ENCODE peak calls at places on chromosomes 13 and 19, in seven cellular contexts. One of them, this sample, is unnamed.

GRCh38 chr19:17333611-17334413 is 843 bp downstream of the ANO8 start:
- DNase-seq in body of pancreas: no peak
- DNase-seq in CD8-positive, alpha-beta memory T cell: peak; percentile 42
- DNase-seq in right cardiac atrium: peak; percentile 27
- DNase-seq in Peyer's patch: no peak
- DNase-seq in tibial nerve: no peak
- DNase-seq in naive thymus-derived CD4-positive, alpha-beta T cell: no peak
- DNase-seq in this sample: no peak

GRCh38 chr19:7575426-7576040 is 20.1 kb upstream of the CAMSAP3 start:
- DNase-seq in body of pancreas: no peak
- DNase-seq in CD8-positive, alpha-beta memory T cell: no peak
- DNase-seq in right cardiac atrium: no peak
- DNase-seq in Peyer's patch: no peak
- DNase-seq in tibial nerve: no peak
- DNase-seq in naive thymus-derived CD4-positive, alpha-beta T cell: no peak
- DNase-seq in this sample: peak; percentile 19

GRCh38 chr19:6186435-6186834 is 51.0 kb downstream of the ACSBG2 start:
- DNase-seq in body of pancreas: no peak
- DNase-seq in CD8-positive, alpha-beta memory T cell: no peak
- DNase-seq in right cardiac atrium: no peak
- DNase-seq in Peyer's patch: no peak
- DNase-seq in tibial nerve: peak; percentile 22
- DNase-seq in naive thymus-derived CD4-positive, alpha-beta T cell: no peak
- DNase-seq in this sample: no peak

GRCh38 chr13:93244141-93244917 is 17.7 kb downstream of the GPC6 start:
- DNase-seq in body of pancreas: no peak
- DNase-seq in CD8-positive, alpha-beta memory T cell: no peak
- DNase-seq in right cardiac atrium: peak; percentile 22
- DNase-seq in Peyer's patch: no peak
- DNase-seq in tibial nerve: no peak
- DNase-seq in naive thymus-derived CD4-positive, alpha-beta T cell: no peak
- DNase-seq in this sample: no peak

GRCh38 chr19:6236310-6237291 is 43.2 kb downstream of the MLLT1 start:
- DNase-seq in body of pancreas: peak; percentile 92
- DNase-seq in CD8-positive, alpha-beta memory T cell: no peak
- DNase-seq in right cardiac atrium: no peak
- DNase-seq in Peyer's patch: peak; percentile 51
- DNase-seq in tibial nerve: no peak
- DNase-seq in naive thymus-derived CD4-positive, alpha-beta T cell: no peak
- DNase-seq in this sample: no peak

GRCh38 chr19:50315773-50316448 is 13.3 kb downstream of the KCNC3 start:
- DNase-seq in body of pancreas: no peak
- DNase-seq in CD8-positive, alpha-beta memory T cell: no peak
- DNase-seq in right cardiac atrium: no peak
- DNase-seq in Peyer's patch: peak; percentile 42
- DNase-seq in tibial nerve: no peak
- DNase-seq in naive thymus-derived CD4-positive, alpha-beta T cell: no peak
- DNase-seq in this sample: peak; percentile 44

GRCh38 chr19:32798201-32798600 is 71.4 kb downstream of the SLC7A9 start:
- DNase-seq in body of pancreas: no peak
- DNase-seq in CD8-positive, alpha-beta memory T cell: no peak
- DNase-seq in right cardiac atrium: no peak
- DNase-seq in Peyer's patch: no peak
- DNase-seq in tibial nerve: no peak
- DNase-seq in naive thymus-derived CD4-positive, alpha-beta T cell: no peak
- DNase-seq in this sample: no peak

GRCh38 chr13:33251131-33251629 is 34.4 kb downstream of the STARD13 start:
- DNase-seq in body of pancreas: no peak
- DNase-seq in CD8-positive, alpha-beta memory T cell: no peak
- DNase-seq in right cardiac atrium: no peak
- DNase-seq in Peyer's patch: no peak
- DNase-seq in tibial nerve: no peak
- DNase-seq in naive thymus-derived CD4-positive, alpha-beta T cell: no peak
- DNase-seq in this sample: peak; percentile 75

GRCh38 chr19:37551123-37551993 is 43.2 kb downstream of the ZNF571 start:
- DNase-seq in body of pancreas: no peak
- DNase-seq in CD8-positive, alpha-beta memory T cell: peak; percentile 44
- DNase-seq in right cardiac atrium: peak; percentile 33
- DNase-seq in Peyer's patch: peak; percentile 64
- DNase-seq in tibial nerve: no peak
- DNase-seq in naive thymus-derived CD4-positive, alpha-beta T cell: peak; percentile 20
- DNase-seq in this sample: peak; percentile 19

GRCh38 chr13:36530050-36530789 is 97.9 kb downstream of the CCNA1 start:
- DNase-seq in body of pancreas: no peak
- DNase-seq in CD8-positive, alpha-beta memory T cell: no peak
- DNase-seq in right cardiac atrium: no peak
- DNase-seq in Peyer's patch: no peak
- DNase-seq in tibial nerve: no peak
- DNase-seq in naive thymus-derived CD4-positive, alpha-beta T cell: no peak
- DNase-seq in this sample: no peak

GRCh38 chr19:34639491-34640085 is 37.4 kb downstream of the SCGB2B2 start:
- DNase-seq in body of pancreas: peak; percentile 73
- DNase-seq in CD8-positive, alpha-beta memory T cell: peak; percentile 45
- DNase-seq in right cardiac atrium: no peak
- DNase-seq in Peyer's patch: no peak
- DNase-seq in tibial nerve: peak; percentile 27
- DNase-seq in naive thymus-derived CD4-positive, alpha-beta T cell: no peak
- DNase-seq in this sample: peak; percentile 93

GRCh38 chr13:105929486-105929885 is 606.0 kb downstream of the EFNB2 start:
- DNase-seq in body of pancreas: no peak
- DNase-seq in CD8-positive, alpha-beta memory T cell: no peak
- DNase-seq in right cardiac atrium: no peak
- DNase-seq in Peyer's patch: no peak
- DNase-seq in tibial nerve: no peak
- DNase-seq in naive thymus-derived CD4-positive, alpha-beta T cell: no peak
- DNase-seq in this sample: no peak

GRCh38 chr19:41299046-41299754 is 10.8 kb upstream of the CCDC97 start:
- DNase-seq in body of pancreas: no peak
- DNase-seq in CD8-positive, alpha-beta memory T cell: peak; percentile 7
- DNase-seq in right cardiac atrium: peak; percentile 60
- DNase-seq in Peyer's patch: peak; percentile 47
- DNase-seq in tibial nerve: peak; percentile 56
- DNase-seq in naive thymus-derived CD4-positive, alpha-beta T cell: no peak
- DNase-seq in this sample: no peak
- H3K4me1 ChIP-seq in body of pancreas: peaks cover 20% of the 10 kb centered on the region
- H3K4me1 ChIP-seq in CD8-positive, alpha-beta memory T cell: peaks cover 85% of the 10 kb centered on the region
- H3K4me1 ChIP-seq in right cardiac atrium: peaks cover 41% of the 10 kb centered on the region
- H3K4me1 ChIP-seq in Peyer's patch: peaks cover 38% of the 10 kb centered on the region
- H3K4me1 ChIP-seq in tibial nerve: peaks cover 52% of the 10 kb centered on the region
- H3K4me1 ChIP-seq in naive thymus-derived CD4-positive, alpha-beta T cell: peaks cover 75% of the 10 kb centered on the region
- H3K4me1 ChIP-seq in this sample: peaks cover 38% of the 10 kb centered on the region

GRCh38 chr19:2207008-2207407 is 29.1 kb downstream of the PLEKHJ1 start:
- DNase-seq in body of pancreas: no peak
- DNase-seq in CD8-positive, alpha-beta memory T cell: no peak
- DNase-seq in right cardiac atrium: no peak
- DNase-seq in Peyer's patch: no peak
- DNase-seq in tibial nerve: no peak
- DNase-seq in naive thymus-derived CD4-positive, alpha-beta T cell: no peak
- DNase-seq in this sample: no peak

GRCh38 chr19:2210206-2210605 is 25.9 kb downstream of the PLEKHJ1 start:
- DNase-seq in body of pancreas: no peak
- DNase-seq in CD8-positive, alpha-beta memory T cell: no peak
- DNase-seq in right cardiac atrium: no peak
- DNase-seq in Peyer's patch: no peak
- DNase-seq in tibial nerve: no peak
- DNase-seq in naive thymus-derived CD4-positive, alpha-beta T cell: no peak
- DNase-seq in this sample: no peak

GRCh38 chr19:2209408-2209807 is 26.7 kb downstream of the PLEKHJ1 start:
- DNase-seq in body of pancreas: no peak
- DNase-seq in CD8-positive, alpha-beta memory T cell: no peak
- DNase-seq in right cardiac atrium: no peak
- DNase-seq in Peyer's patch: no peak
- DNase-seq in tibial nerve: no peak
- DNase-seq in naive thymus-derived CD4-positive, alpha-beta T cell: no peak
- DNase-seq in this sample: no peak

GRCh38 chr19:2208975-2209374 is 27.2 kb downstream of the PLEKHJ1 start:
- DNase-seq in body of pancreas: no peak
- DNase-seq in CD8-positive, alpha-beta memory T cell: no peak
- DNase-seq in right cardiac atrium: no peak
- DNase-seq in Peyer's patch: no peak
- DNase-seq in tibial nerve: no peak
- DNase-seq in naive thymus-derived CD4-positive, alpha-beta T cell: no peak
- DNase-seq in this sample: no peak

GRCh38 chr19:2207991-2208860 is 27.9 kb downstream of the PLEKHJ1 start:
- DNase-seq in body of pancreas: no peak
- DNase-seq in CD8-positive, alpha-beta memory T cell: peak; percentile 10
- DNase-seq in right cardiac atrium: peak; percentile 87
- DNase-seq in Peyer's patch: peak; percentile 78
- DNase-seq in tibial nerve: peak; percentile 65
- DNase-seq in naive thymus-derived CD4-positive, alpha-beta T cell: no peak
- DNase-seq in this sample: peak; percentile 91
- H3K4me3 ChIP-seq in body of pancreas: no peak overlapping the region
- H3K4me3 ChIP-seq in CD8-positive, alpha-beta memory T cell: no peak overlapping the region
- H3K4me3 ChIP-seq in right cardiac atrium: no peak overlapping the region
- H3K4me3 ChIP-seq in Peyer's patch: no peak overlapping the region
- H3K4me3 ChIP-seq in tibial nerve: no peak overlapping the region
- H3K4me3 ChIP-seq in naive thymus-derived CD4-positive, alpha-beta T cell: no peak overlapping the region
- H3K4me3 ChIP-seq in this sample: no peak overlapping the region

GRCh38 chr19:21922276-21922675 is 86.3 kb upstream of the ZNF43 start:
- DNase-seq in body of pancreas: no peak
- DNase-seq in CD8-positive, alpha-beta memory T cell: no peak
- DNase-seq in right cardiac atrium: no peak
- DNase-seq in Peyer's patch: no peak
- DNase-seq in tibial nerve: no peak
- DNase-seq in naive thymus-derived CD4-positive, alpha-beta T cell: no peak
- DNase-seq in this sample: no peak
- H3K9me3 ChIP-seq in body of pancreas: peaks cover 16% of the 10 kb centered on the region
- H3K9me3 ChIP-seq in CD8-positive, alpha-beta memory T cell: no peaks in the 10 kb centered on the region
- H3K9me3 ChIP-seq in right cardiac atrium: peaks cover 2% of the 10 kb centered on the region
- H3K9me3 ChIP-seq in Peyer's patch: no peaks in the 10 kb centered on the region
- H3K9me3 ChIP-seq in tibial nerve: peaks cover 40% of the 10 kb centered on the region
- H3K9me3 ChIP-seq in naive thymus-derived CD4-positive, alpha-beta T cell: no peaks in the 10 kb centered on the region
- H3K9me3 ChIP-seq in this sample: no peaks in the 10 kb centered on the region

GRCh38 chr19:55490478-55491436 is 2.5 kb downstream of the SSC5D start:
- DNase-seq in body of pancreas: no peak
- DNase-seq in CD8-positive, alpha-beta memory T cell: no peak
- DNase-seq in right cardiac atrium: peak; percentile 33
- DNase-seq in Peyer's patch: no peak
- DNase-seq in tibial nerve: no peak
- DNase-seq in naive thymus-derived CD4-positive, alpha-beta T cell: no peak
- DNase-seq in this sample: no peak

GRCh38 chr19:55486971-55487883 is 1.0 kb upstream of the SSC5D start:
- DNase-seq in body of pancreas: no peak
- DNase-seq in CD8-positive, alpha-beta memory T cell: no peak
- DNase-seq in right cardiac atrium: peak; percentile 91
- DNase-seq in Peyer's patch: no peak
- DNase-seq in tibial nerve: peak; percentile 74
- DNase-seq in naive thymus-derived CD4-positive, alpha-beta T cell: no peak
- DNase-seq in this sample: peak; percentile 94

GRCh38 chr19:55487884-55488687 is at the start of gene SSC5D:
- DNase-seq in body of pancreas: no peak
- DNase-seq in CD8-positive, alpha-beta memory T cell: no peak
- DNase-seq in right cardiac atrium: peak; percentile 69
- DNase-seq in Peyer's patch: no peak
- DNase-seq in tibial nerve: no peak
- DNase-seq in naive thymus-derived CD4-positive, alpha-beta T cell: no peak
- DNase-seq in this sample: peak; percentile 55

GRCh38 chr19:55489711-55490477 is 1.7 kb downstream of the SSC5D start:
- DNase-seq in body of pancreas: no peak
- DNase-seq in CD8-positive, alpha-beta memory T cell: no peak
- DNase-seq in right cardiac atrium: peak; percentile 27
- DNase-seq in Peyer's patch: no peak
- DNase-seq in tibial nerve: no peak
- DNase-seq in naive thymus-derived CD4-positive, alpha-beta T cell: no peak
- DNase-seq in this sample: no peak

DNA sequence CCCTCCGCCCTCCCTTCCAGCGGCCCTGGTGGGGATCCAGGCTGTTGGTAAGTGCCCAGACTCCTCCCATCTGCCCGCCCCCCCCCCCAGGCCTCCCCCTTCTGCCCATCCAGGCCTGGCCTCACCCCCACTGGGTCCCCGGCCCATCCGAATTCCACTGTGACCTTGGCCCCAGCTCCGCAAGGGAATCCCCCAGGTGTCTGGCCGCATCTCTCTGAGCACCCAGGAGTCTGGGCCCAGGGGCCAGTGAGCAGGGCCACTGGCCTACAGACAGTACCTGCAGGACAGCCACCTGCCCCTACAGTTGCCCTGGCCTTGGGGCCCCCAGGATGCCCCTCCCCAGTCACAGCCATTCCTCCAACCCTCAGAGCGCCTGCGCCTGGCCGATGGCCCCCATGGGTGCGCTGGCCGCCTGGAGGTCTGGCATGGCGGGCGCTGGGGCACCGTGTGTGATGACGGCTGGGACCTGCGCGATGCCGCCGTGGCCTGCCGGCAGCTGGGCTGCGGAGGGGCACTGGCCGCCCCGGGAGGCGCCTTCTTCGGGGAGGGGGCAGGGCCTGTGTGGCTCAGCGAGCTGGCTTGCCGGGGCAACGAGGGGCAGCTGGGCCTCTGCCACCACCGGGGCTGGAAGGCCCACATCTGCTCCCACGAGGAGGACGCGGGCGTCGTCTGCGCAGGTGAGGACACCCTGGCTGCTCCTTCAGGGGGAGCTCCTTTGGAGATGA is 912 bp downstream of the SSC5D start:
- DNase-seq in body of pancreas: no peak
- DNase-seq in CD8-positive, alpha-beta memory T cell: no peak
- DNase-seq in right cardiac atrium: peak; percentile 29
- DNase-seq in Peyer's patch: no peak
- DNase-seq in tibial nerve: no peak
- DNase-seq in naive thymus-derived CD4-positive, alpha-beta T cell: no peak
- DNase-seq in this sample: no peak
- H3K4me1 ChIP-seq in body of pancreas: peaks cover 37% of the 10 kb centered on the region
- H3K4me1 ChIP-seq in CD8-positive, alpha-beta memory T cell: peaks cover 6% of the 10 kb centered on the region
- H3K4me1 ChIP-seq in right cardiac atrium: peaks cover 3% of the 10 kb centered on the region
- H3K4me1 ChIP-seq in Peyer's patch: peaks cover 9% of the 10 kb centered on the region
- H3K4me1 ChIP-seq in tibial nerve: peaks cover 99% of the 10 kb centered on the region
- H3K4me1 ChIP-seq in naive thymus-derived CD4-positive, alpha-beta T cell: peaks cover 5% of the 10 kb centered on the region
- H3K4me1 ChIP-seq in this sample: peaks cover 37% of the 10 kb centered on the region

DNA sequence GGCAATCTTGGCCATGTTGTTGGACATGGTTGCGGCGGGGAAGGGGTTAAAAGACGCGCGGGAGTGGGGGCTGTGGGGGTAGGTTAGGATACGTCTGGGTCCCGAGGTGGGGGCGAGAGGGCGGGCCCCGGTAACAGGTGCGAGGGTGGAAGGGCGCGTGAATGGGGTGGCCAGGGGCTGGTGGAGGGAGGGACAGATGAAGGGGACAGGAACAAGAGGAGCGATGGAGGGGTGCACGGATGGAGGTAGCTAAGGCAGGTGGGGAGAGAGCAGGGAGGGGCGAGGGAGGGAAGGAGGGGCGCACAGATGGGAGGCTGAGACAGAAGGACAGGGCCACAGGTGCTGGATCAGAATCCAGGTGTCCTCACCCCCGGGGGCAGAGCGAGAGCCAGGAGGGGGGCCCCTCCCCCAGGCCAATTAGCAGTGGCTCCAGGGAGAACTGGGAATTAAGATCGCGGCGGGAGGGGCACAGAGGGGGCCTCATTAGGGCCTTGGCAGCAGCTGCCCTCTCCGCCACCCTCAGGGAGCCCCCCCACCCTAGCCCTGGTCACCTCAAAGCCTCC is 1.3 kb downstream of the GNG8 start:
- DNase-seq in body of pancreas: no peak
- DNase-seq in CD8-positive, alpha-beta memory T cell: no peak
- DNase-seq in right cardiac atrium: no peak
- DNase-seq in Peyer's patch: no peak
- DNase-seq in tibial nerve: no peak
- DNase-seq in naive thymus-derived CD4-positive, alpha-beta T cell: no peak
- DNase-seq in this sample: no peak
- H3K4me3 ChIP-seq in body of pancreas: no peak overlapping the region
- H3K4me3 ChIP-seq in CD8-positive, alpha-beta memory T cell: no peak overlapping the region
- H3K4me3 ChIP-seq in right cardiac atrium: peak overlapping the region; percentile 34
- H3K4me3 ChIP-seq in Peyer's patch: peak overlapping the region; percentile 34
- H3K4me3 ChIP-seq in tibial nerve: peak overlapping the region; percentile 51
- H3K4me3 ChIP-seq in naive thymus-derived CD4-positive, alpha-beta T cell: peak overlapping the region; percentile 40
- H3K4me3 ChIP-seq in this sample: no peak overlapping the region

GRCh38 chr13:112417079-112417478 is 40.9 kb downstream of the SPACA7 start:
- DNase-seq in body of pancreas: no peak
- DNase-seq in CD8-positive, alpha-beta memory T cell: no peak
- DNase-seq in right cardiac atrium: no peak
- DNase-seq in Peyer's patch: no peak
- DNase-seq in tibial nerve: no peak
- DNase-seq in naive thymus-derived CD4-positive, alpha-beta T cell: no peak
- DNase-seq in this sample: no peak

GRCh38 chr13:112416647-112417046 is 40.5 kb downstream of the SPACA7 start:
- DNase-seq in body of pancreas: no peak
- DNase-seq in CD8-positive, alpha-beta memory T cell: no peak
- DNase-seq in right cardiac atrium: no peak
- DNase-seq in Peyer's patch: no peak
- DNase-seq in tibial nerve: no peak
- DNase-seq in naive thymus-derived CD4-positive, alpha-beta T cell: no peak
- DNase-seq in this sample: no peak
- H3K9me3 ChIP-seq in body of pancreas: peaks cover 31% of the 10 kb centered on the region
- H3K9me3 ChIP-seq in CD8-positive, alpha-beta memory T cell: no peaks in the 10 kb centered on the region
- H3K9me3 ChIP-seq in right cardiac atrium: peaks cover 5% of the 10 kb centered on the region
- H3K9me3 ChIP-seq in Peyer's patch: no peaks in the 10 kb centered on the region
- H3K9me3 ChIP-seq in tibial nerve: peaks cover 93% of the 10 kb centered on the region
- H3K9me3 ChIP-seq in naive thymus-derived CD4-positive, alpha-beta T cell: peaks cover 4% of the 10 kb centered on the region
- H3K9me3 ChIP-seq in this sample: peaks cover 5% of the 10 kb centered on the region